ENCODE peak calls at places on chromosomes 3 and 15, in seven cellular contexts. One of them, this sample, is unnamed.

GRCh38 chr3:35537265-35537664 is 102.1 kb upstream of the ARPP21 start:
- DNase-seq in C1 segment of cervical spinal cord: no peak
- DNase-seq in left cardiac atrium: no peak
- DNase-seq in cardiac fibroblast: peak; percentile 2
- DNase-seq in kidney epithelial cell: no peak
- DNase-seq in right lobe of liver: no peak
- DNase-seq in HFF-Myc: no peak
- DNase-seq in this sample: no peak

GRCh38 chr3:38125305-38126120 is 11.4 kb downstream of the ACAA1 start:
- DNase-seq in C1 segment of cervical spinal cord: no peak
- DNase-seq in left cardiac atrium: no peak
- DNase-seq in cardiac fibroblast: no peak
- DNase-seq in kidney epithelial cell: no peak
- DNase-seq in right lobe of liver: peak; percentile 95
- DNase-seq in HFF-Myc: no peak
- DNase-seq in this sample: no peak

GRCh38 chr3:67349551-67350174 is 304.7 kb downstream of the SUCLG2 start:
- DNase-seq in C1 segment of cervical spinal cord: no peak
- DNase-seq in left cardiac atrium: no peak
- DNase-seq in cardiac fibroblast: no peak
- DNase-seq in kidney epithelial cell: peak; percentile 53
- DNase-seq in right lobe of liver: no peak
- DNase-seq in HFF-Myc: no peak
- DNase-seq in this sample: peak; percentile 63

GRCh38 chr15:51888593-51889195 is 59.2 kb downstream of the TMOD3 start:
- DNase-seq in C1 segment of cervical spinal cord: no peak
- DNase-seq in left cardiac atrium: no peak
- DNase-seq in cardiac fibroblast: peak; percentile 51
- DNase-seq in kidney epithelial cell: no peak
- DNase-seq in right lobe of liver: no peak
- DNase-seq in HFF-Myc: no peak
- DNase-seq in this sample: peak; percentile 28

GRCh38 chr3:17432237-17432636 is 310.2 kb downstream of the TBC1D5 start:
- DNase-seq in C1 segment of cervical spinal cord: no peak
- DNase-seq in left cardiac atrium: no peak
- DNase-seq in cardiac fibroblast: peak; percentile 14
- DNase-seq in kidney epithelial cell: no peak
- DNase-seq in right lobe of liver: no peak
- DNase-seq in HFF-Myc: no peak
- DNase-seq in this sample: peak; percentile 21

GRCh38 chr3:72346526-72346926 is 501.7 kb downstream of the SHQ1 start:
- DNase-seq in C1 segment of cervical spinal cord: no peak
- DNase-seq in left cardiac atrium: no peak
- DNase-seq in cardiac fibroblast: peak; percentile 96
- DNase-seq in kidney epithelial cell: peak; percentile 80
- DNase-seq in right lobe of liver: no peak
- DNase-seq in HFF-Myc: peak; percentile 95
- DNase-seq in this sample: peak; percentile 98

GRCh38 chr3:3927965-3928364 is 128.7 kb downstream of the LRRN1 start:
- DNase-seq in C1 segment of cervical spinal cord: no peak
- DNase-seq in left cardiac atrium: no peak
- DNase-seq in cardiac fibroblast: no peak
- DNase-seq in kidney epithelial cell: no peak
- DNase-seq in right lobe of liver: no peak
- DNase-seq in HFF-Myc: no peak
- DNase-seq in this sample: no peak

GRCh38 chr3:119579366-119580147 is at the start of gene ADPRH:
- DNase-seq in C1 segment of cervical spinal cord: peak; percentile 68
- DNase-seq in left cardiac atrium: peak; percentile 89
- DNase-seq in cardiac fibroblast: peak; percentile 69
- DNase-seq in kidney epithelial cell: peak; percentile 53
- DNase-seq in right lobe of liver: peak; percentile 92
- DNase-seq in HFF-Myc: no peak
- DNase-seq in this sample: peak; percentile 66

GRCh38 chr3:171028025-171028778 is 1.7 kb upstream of the SLC2A2 start:
- DNase-seq in C1 segment of cervical spinal cord: peak; percentile 30
- DNase-seq in left cardiac atrium: peak; percentile 72
- DNase-seq in cardiac fibroblast: peak; percentile 86
- DNase-seq in kidney epithelial cell: peak; percentile 59
- DNase-seq in right lobe of liver: peak; percentile 80
- DNase-seq in HFF-Myc: peak; percentile 37
- DNase-seq in this sample: peak; percentile 97

GRCh38 chr3:4742359-4742758 is 236.9 kb upstream of the BHLHE40 start:
- DNase-seq in C1 segment of cervical spinal cord: no peak
- DNase-seq in left cardiac atrium: no peak
- DNase-seq in cardiac fibroblast: no peak
- DNase-seq in kidney epithelial cell: no peak
- DNase-seq in right lobe of liver: no peak
- DNase-seq in HFF-Myc: no peak
- DNase-seq in this sample: no peak

GRCh38 chr3:160540546-160540945 is 24.8 kb downstream of the KPNA4 start:
- DNase-seq in C1 segment of cervical spinal cord: no peak
- DNase-seq in left cardiac atrium: no peak
- DNase-seq in cardiac fibroblast: no peak
- DNase-seq in kidney epithelial cell: no peak
- DNase-seq in right lobe of liver: no peak
- DNase-seq in HFF-Myc: no peak
- DNase-seq in this sample: peak; percentile 33

GRCh38 chr3:71208273-71209095 is 375.0 kb downstream of the FOXP1 start:
- DNase-seq in C1 segment of cervical spinal cord: no peak
- DNase-seq in left cardiac atrium: no peak
- DNase-seq in cardiac fibroblast: no peak
- DNase-seq in kidney epithelial cell: no peak
- DNase-seq in right lobe of liver: no peak
- DNase-seq in HFF-Myc: no peak
- DNase-seq in this sample: peak; percentile 75

GRCh38 chr3:163939926-163940325 is 1138.4 kb downstream of the SI start:
- DNase-seq in C1 segment of cervical spinal cord: no peak
- DNase-seq in left cardiac atrium: no peak
- DNase-seq in cardiac fibroblast: no peak
- DNase-seq in kidney epithelial cell: no peak
- DNase-seq in right lobe of liver: no peak
- DNase-seq in HFF-Myc: no peak
- DNase-seq in this sample: peak; percentile 9

GRCh38 chr3:4060064-4060463 is 243.1 kb upstream of the SETMAR start:
- DNase-seq in C1 segment of cervical spinal cord: no peak
- DNase-seq in left cardiac atrium: no peak
- DNase-seq in cardiac fibroblast: no peak
- DNase-seq in kidney epithelial cell: no peak
- DNase-seq in right lobe of liver: no peak
- DNase-seq in HFF-Myc: no peak
- DNase-seq in this sample: peak; percentile 37

GRCh38 chr15:31964586-31965307 is 65.6 kb upstream of the CHRNA7 start:
- DNase-seq in C1 segment of cervical spinal cord: no peak
- DNase-seq in left cardiac atrium: no peak
- DNase-seq in cardiac fibroblast: no peak
- DNase-seq in kidney epithelial cell: no peak
- DNase-seq in right lobe of liver: no peak
- DNase-seq in HFF-Myc: no peak
- DNase-seq in this sample: no peak

GRCh38 chr15:85498471-85498870 is 118.1 kb downstream of the AKAP13 start:
- DNase-seq in C1 segment of cervical spinal cord: no peak
- DNase-seq in left cardiac atrium: no peak
- DNase-seq in cardiac fibroblast: no peak
- DNase-seq in kidney epithelial cell: no peak
- DNase-seq in right lobe of liver: no peak
- DNase-seq in HFF-Myc: no peak
- DNase-seq in this sample: no peak

GRCh38 chr3:66609660-66610547 is 109.1 kb upstream of the LRIG1 start:
- DNase-seq in C1 segment of cervical spinal cord: peak; percentile 27
- DNase-seq in left cardiac atrium: no peak
- DNase-seq in cardiac fibroblast: peak; percentile 53
- DNase-seq in kidney epithelial cell: peak; percentile 84
- DNase-seq in right lobe of liver: no peak
- DNase-seq in HFF-Myc: no peak
- DNase-seq in this sample: peak; percentile 33

GRCh38 chr15:41464889-41465580 is 28.6 kb upstream of the ITPKA start:
- DNase-seq in C1 segment of cervical spinal cord: no peak
- DNase-seq in left cardiac atrium: no peak
- DNase-seq in cardiac fibroblast: no peak
- DNase-seq in kidney epithelial cell: no peak
- DNase-seq in right lobe of liver: no peak
- DNase-seq in HFF-Myc: no peak
- DNase-seq in this sample: peak; percentile 56

GRCh38 chr15:45197512-45197911 is 9.7 kb upstream of the SHF start:
- DNase-seq in C1 segment of cervical spinal cord: no peak
- DNase-seq in left cardiac atrium: no peak
- DNase-seq in cardiac fibroblast: no peak
- DNase-seq in kidney epithelial cell: no peak
- DNase-seq in right lobe of liver: no peak
- DNase-seq in HFF-Myc: no peak
- DNase-seq in this sample: no peak

GRCh38 chr3:108130705-108131104 is 39.9 kb upstream of the CD47 start:
- DNase-seq in C1 segment of cervical spinal cord: no peak
- DNase-seq in left cardiac atrium: no peak
- DNase-seq in cardiac fibroblast: no peak
- DNase-seq in kidney epithelial cell: no peak
- DNase-seq in right lobe of liver: no peak
- DNase-seq in HFF-Myc: no peak
- DNase-seq in this sample: peak; percentile 19

GRCh38 chr15:67413770-67414429 is 107.0 kb upstream of the C15orf61 start:
- DNase-seq in C1 segment of cervical spinal cord: no peak
- DNase-seq in left cardiac atrium: no peak
- DNase-seq in cardiac fibroblast: peak; percentile 54
- DNase-seq in kidney epithelial cell: peak; percentile 53
- DNase-seq in right lobe of liver: no peak
- DNase-seq in HFF-Myc: peak; percentile 53
- DNase-seq in this sample: peak; percentile 79

GRCh38 chr3:133038731-133039398 is 674 bp downstream of the TMEM108 start:
- DNase-seq in C1 segment of cervical spinal cord: peak; percentile 43
- DNase-seq in left cardiac atrium: peak; percentile 38
- DNase-seq in cardiac fibroblast: peak; percentile 5
- DNase-seq in kidney epithelial cell: no peak
- DNase-seq in right lobe of liver: no peak
- DNase-seq in HFF-Myc: no peak
- DNase-seq in this sample: no peak

GRCh38 chr15:40354408-40355171 is 3.4 kb upstream of the DISP2 start:
- DNase-seq in C1 segment of cervical spinal cord: no peak
- DNase-seq in left cardiac atrium: no peak
- DNase-seq in cardiac fibroblast: peak; percentile 85
- DNase-seq in kidney epithelial cell: no peak
- DNase-seq in right lobe of liver: no peak
- DNase-seq in HFF-Myc: no peak
- DNase-seq in this sample: peak; percentile 59

This sample was measured in amniotic epithelial cell.